ENCODE peak calls at places on chromosomes 1 and 21, in nine cellular contexts. One of them, this sample, is unnamed.
A peak's percentile ranks its signal among the peaks of the same experiment; 100 is the strongest.

GRCh38 chr1:12097321-12097720 is 34.2 kb downstream of the TNFRSF8 start:
- DNase-seq in prostate gland: no peak
- DNase-seq in lower leg skin: no peak
- DNase-seq in adrenal gland: no peak
- DNase-seq in ovary: no peak
- DNase-seq in GM12892: no peak
- DNase-seq in gastrocnemius medialis: no peak
- DNase-seq in suprapubic skin: no peak
- DNase-seq in body of pancreas: no peak
- DNase-seq in this sample: no peak

GRCh38 chr21:38979271-38980196 is 173.8 kb downstream of the ETS2 start:
- DNase-seq in prostate gland: no peak
- DNase-seq in lower leg skin: no peak
- DNase-seq in adrenal gland: no peak
- DNase-seq in ovary: no peak
- DNase-seq in GM12892: no peak
- DNase-seq in gastrocnemius medialis: no peak
- DNase-seq in suprapubic skin: no peak
- DNase-seq in body of pancreas: no peak
- DNase-seq in this sample: no peak

GRCh38 chr1:78339490-78339889 is 151.3 kb upstream of the PTGFR start:
- DNase-seq in prostate gland: no peak
- DNase-seq in lower leg skin: no peak
- DNase-seq in adrenal gland: no peak
- DNase-seq in ovary: no peak
- DNase-seq in GM12892: no peak
- DNase-seq in gastrocnemius medialis: no peak
- DNase-seq in suprapubic skin: no peak
- DNase-seq in body of pancreas: no peak
- DNase-seq in this sample: no peak

GRCh38 chr21:31714741-31715365 is 17.1 kb downstream of the SCAF4 start:
- DNase-seq in prostate gland: no peak
- DNase-seq in lower leg skin: no peak
- DNase-seq in adrenal gland: no peak
- DNase-seq in ovary: no peak
- DNase-seq in GM12892: no peak
- DNase-seq in gastrocnemius medialis: no peak
- DNase-seq in suprapubic skin: no peak
- DNase-seq in body of pancreas: no peak
- DNase-seq in this sample: no peak

GRCh38 chr1:114314098-114314497 is 160.4 kb upstream of the SYT6 start:
- DNase-seq in prostate gland: no peak
- DNase-seq in lower leg skin: no peak
- DNase-seq in adrenal gland: no peak
- DNase-seq in ovary: no peak
- DNase-seq in GM12892: no peak
- DNase-seq in gastrocnemius medialis: no peak
- DNase-seq in suprapubic skin: no peak
- DNase-seq in body of pancreas: no peak
- DNase-seq in this sample: no peak

GRCh38 chr1:59350521-59350920 is 53.6 kb downstream of the FGGY start:
- DNase-seq in prostate gland: no peak
- DNase-seq in lower leg skin: no peak
- DNase-seq in adrenal gland: no peak
- DNase-seq in ovary: no peak
- DNase-seq in GM12892: no peak
- DNase-seq in gastrocnemius medialis: no peak
- DNase-seq in suprapubic skin: no peak
- DNase-seq in body of pancreas: no peak
- DNase-seq in this sample: no peak

GRCh38 chr1:110636149-110636935 is 30.2 kb upstream of the KCNA2 start:
- DNase-seq in prostate gland: no peak
- DNase-seq in lower leg skin: no peak
- DNase-seq in adrenal gland: no peak
- DNase-seq in ovary: no peak
- DNase-seq in GM12892: no peak
- DNase-seq in gastrocnemius medialis: no peak
- DNase-seq in suprapubic skin: no peak
- DNase-seq in body of pancreas: no peak
- DNase-seq in this sample: no peak

GRCh38 chr1:219415433-219415832 is 197.5 kb downstream of the ZC3H11B start:
- DNase-seq in prostate gland: no peak
- DNase-seq in lower leg skin: no peak
- DNase-seq in adrenal gland: no peak
- DNase-seq in ovary: no peak
- DNase-seq in GM12892: no peak
- DNase-seq in gastrocnemius medialis: no peak
- DNase-seq in suprapubic skin: no peak
- DNase-seq in body of pancreas: no peak
- DNase-seq in this sample: no peak

GRCh38 chr1:241470908-241471610 is 48.5 kb downstream of the FH start:
- DNase-seq in prostate gland: no peak
- DNase-seq in lower leg skin: no peak
- DNase-seq in adrenal gland: no peak
- DNase-seq in ovary: no peak
- DNase-seq in GM12892: no peak
- DNase-seq in gastrocnemius medialis: no peak
- DNase-seq in suprapubic skin: no peak
- DNase-seq in body of pancreas: no peak
- DNase-seq in this sample: no peak

GRCh38 chr21:44454747-44455523 is at the start of gene LRRC3:
- DNase-seq in prostate gland: peak; percentile 79
- DNase-seq in lower leg skin: peak; percentile 75
- DNase-seq in adrenal gland: peak; percentile 87
- DNase-seq in ovary: peak; percentile 88
- DNase-seq in GM12892: peak; percentile 80
- DNase-seq in gastrocnemius medialis: peak; percentile 50
- DNase-seq in suprapubic skin: peak; percentile 83
- DNase-seq in body of pancreas: peak; percentile 86
- DNase-seq in this sample: peak; percentile 95

GRCh38 chr1:39410915-39411436 is 80.5 kb upstream of the BMP8A start:
- DNase-seq in prostate gland: peak; percentile 88
- DNase-seq in lower leg skin: peak; percentile 73
- DNase-seq in adrenal gland: peak; percentile 90
- DNase-seq in ovary: peak; percentile 66
- DNase-seq in GM12892: no peak
- DNase-seq in gastrocnemius medialis: peak; percentile 55
- DNase-seq in suprapubic skin: peak; percentile 83
- DNase-seq in body of pancreas: peak; percentile 84
- DNase-seq in this sample: peak; percentile 95

GRCh38 chr1:17250601-17251000 is 1.7 kb downstream of the PADI3 start:
- DNase-seq in prostate gland: peak; percentile 30
- DNase-seq in lower leg skin: no peak
- DNase-seq in adrenal gland: peak; percentile 61
- DNase-seq in ovary: no peak
- DNase-seq in GM12892: no peak
- DNase-seq in gastrocnemius medialis: no peak
- DNase-seq in suprapubic skin: no peak
- DNase-seq in body of pancreas: peak; percentile 39
- DNase-seq in this sample: no peak

GRCh38 chr1:19799233-19799876 is 361 bp downstream of the TMCO4 start:
- DNase-seq in prostate gland: peak; percentile 61
- DNase-seq in lower leg skin: peak; percentile 25
- DNase-seq in adrenal gland: peak; percentile 76
- DNase-seq in ovary: peak; percentile 66
- DNase-seq in GM12892: no peak
- DNase-seq in gastrocnemius medialis: no peak
- DNase-seq in suprapubic skin: peak; percentile 75
- DNase-seq in body of pancreas: peak; percentile 78
- DNase-seq in this sample: peak; percentile 69
- TF ChIP-seq POLR2A in prostate gland: peak; percentile 29
- TF ChIP-seq POLR2A in lower leg skin: no peak
- TF ChIP-seq POLR2A in adrenal gland: peak; percentile 27
- TF ChIP-seq POLR2A in ovary: no peak
- TF ChIP-seq POLR2A in GM12892: peak; percentile 60
- TF ChIP-seq POLR2A in gastrocnemius medialis: no peak
- TF ChIP-seq POLR2A in suprapubic skin: no peak
- TF ChIP-seq POLR2A in body of pancreas: peak; percentile 49
- TF ChIP-seq POLR2A in this sample: no peak

GRCh38 chr1:21176589-21177555 is at the start of gene EIF4G3:
- DNase-seq in prostate gland: peak; percentile 97
- DNase-seq in lower leg skin: peak; percentile 98
- DNase-seq in adrenal gland: peak; percentile 99
- DNase-seq in ovary: peak; percentile 100
- DNase-seq in GM12892: peak; percentile 89
- DNase-seq in gastrocnemius medialis: peak; percentile 97
- DNase-seq in suprapubic skin: peak; percentile 99
- DNase-seq in body of pancreas: peak; percentile 98
- DNase-seq in this sample: peak; percentile 99
- TF ChIP-seq POLR2A in prostate gland: peak; percentile 67
- TF ChIP-seq POLR2A in lower leg skin: no peak
- TF ChIP-seq POLR2A in adrenal gland: peak; percentile 53
- TF ChIP-seq POLR2A in ovary: peak; percentile 95
- TF ChIP-seq POLR2A in GM12892: peak; percentile 83
- TF ChIP-seq POLR2A in gastrocnemius medialis: peak; percentile 75
- TF ChIP-seq POLR2A in suprapubic skin: peak; percentile 13
- TF ChIP-seq POLR2A in body of pancreas: peak; percentile 71
- TF ChIP-seq POLR2A in this sample: peak; percentile 42

DNA sequence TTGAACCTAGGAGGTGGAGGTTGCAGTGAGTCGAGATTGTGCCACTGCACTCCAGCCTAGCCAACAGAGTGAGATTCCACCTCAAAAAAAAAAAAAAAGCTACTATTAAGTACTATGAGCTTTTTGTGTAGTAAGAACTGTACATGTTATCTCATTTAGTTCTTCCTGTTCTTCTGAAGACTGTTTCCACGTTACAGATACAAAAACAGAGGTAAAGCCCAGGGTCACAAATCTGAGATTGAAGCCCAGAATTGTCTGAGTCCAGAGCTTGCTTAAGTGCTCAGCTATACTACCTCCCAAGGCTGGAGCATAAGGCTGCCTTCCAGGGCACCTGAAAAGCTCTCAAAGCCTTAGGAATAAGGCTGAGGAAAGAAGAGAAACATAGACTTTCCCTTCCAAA is 2.9 kb downstream of the FABP3 start:
- DNase-seq in prostate gland: no peak
- DNase-seq in lower leg skin: no peak
- DNase-seq in adrenal gland: no peak
- DNase-seq in ovary: no peak
- DNase-seq in GM12892: no peak
- DNase-seq in gastrocnemius medialis: no peak
- DNase-seq in suprapubic skin: no peak
- DNase-seq in body of pancreas: no peak
- DNase-seq in this sample: no peak
- TF ChIP-seq POLR2A in prostate gland: no peak
- TF ChIP-seq POLR2A in lower leg skin: no peak
- TF ChIP-seq POLR2A in adrenal gland: no peak
- TF ChIP-seq POLR2A in ovary: no peak
- TF ChIP-seq POLR2A in GM12892: no peak
- TF ChIP-seq POLR2A in gastrocnemius medialis: no peak
- TF ChIP-seq POLR2A in suprapubic skin: no peak
- TF ChIP-seq POLR2A in body of pancreas: no peak
- TF ChIP-seq POLR2A in this sample: no peak

GRCh38 chr1:95117207-95118018 is at the start of gene TLCD4:
- DNase-seq in prostate gland: peak; percentile 33
- DNase-seq in lower leg skin: no peak
- DNase-seq in adrenal gland: peak; percentile 73
- DNase-seq in ovary: peak; percentile 55
- DNase-seq in GM12892: peak; percentile 36
- DNase-seq in gastrocnemius medialis: peak; percentile 12
- DNase-seq in suprapubic skin: peak; percentile 63
- DNase-seq in body of pancreas: peak; percentile 75
- DNase-seq in this sample: peak; percentile 78
- TF ChIP-seq POLR2A in prostate gland: peak; percentile 24
- TF ChIP-seq POLR2A in lower leg skin: no peak
- TF ChIP-seq POLR2A in adrenal gland: peak; percentile 56
- TF ChIP-seq POLR2A in ovary: no peak
- TF ChIP-seq POLR2A in GM12892: no peak
- TF ChIP-seq POLR2A in gastrocnemius medialis: peak; percentile 80
- TF ChIP-seq POLR2A in suprapubic skin: no peak
- TF ChIP-seq POLR2A in body of pancreas: peak; percentile 74
- TF ChIP-seq POLR2A in this sample: no peak

This sample was measured in sigmoid colon.